ENCODE peak calls at places on chromosomes 5 and 9, in four cellular contexts. Z is Karpas-422; J is CD8-positive, alpha-beta T cell; H is body of pancreas. N is an unnamed sample.
A peak's percentile ranks its signal among the peaks of the same experiment; 100 is the strongest.

GRCh38 chr9:136311433-136312375 is 7.8 kb upstream of the CCDC187 start:
- DNase-seq in H (no peak), J (no peak), Z (peak; percentile 83), N (no peak)

GRCh38 chr9:111949919-111950318 is 53.3 kb downstream of the UGCG start:
- DNase-seq in J (no peak), Z (no peak), H (no peak), N (no peak)

GRCh38 chr9:37963936-37964739 is 60.2 kb upstream of the SLC25A51 start:
- DNase-seq in Z (no peak), J (no peak), H (peak; percentile 71), N (peak; percentile 87)

GRCh38 chr9:33170464-33171156 is 3.5 kb upstream of the B4GALT1 start:
- DNase-seq in J (peak; percentile 50), Z (peak; percentile 59), H (peak; percentile 45), N (no peak)

GRCh38 chr9:82436480-82436879 is 447.9 kb downstream of the SPATA31D1 start:
- DNase-seq in J (no peak), Z (no peak), H (no peak), N (no peak)

GRCh38 chr9:101440714-101441230 is 5.2 kb upstream of the ALDOB start:
- DNase-seq in H (no peak), J (no peak), Z (no peak), N (no peak)

GRCh38 chr5:65753189-65753588 is 31.2 kb downstream of the NLN start:
- DNase-seq in J (no peak), Z (no peak), H (no peak), N (no peak)

GRCh38 chr5:29744618-29745017 is 1448.9 kb upstream of the CDH6 start:
- DNase-seq in J (no peak), Z (no peak), H (no peak), N (no peak)

GRCh38 chr5:82364497-82364896 is 86.3 kb upstream of the RPS23 start:
- DNase-seq in H (no peak), Z (no peak), J (no peak), N (no peak)

GRCh38 chr9:72362118-72362531 is 2.9 kb downstream of the ZFAND5 start:
- DNase-seq in H (no peak), Z (no peak), J (no peak), N (no peak)

GRCh38 chr9:127778280-127779135 is at the start of gene SH2D3C:
- DNase-seq in J (no peak), H (no peak), Z (no peak), N (no peak)

GRCh38 chr9:137168575-137168906 is 1.3 kb downstream of the LRRC26 start:
- DNase-seq in Z (no peak), J (no peak), H (no peak), N (no peak)

GRCh38 chr5:14039576-14039975 is 95.1 kb upstream of the DNAH5 start:
- DNase-seq in Z (no peak), H (no peak), J (no peak), N (no peak)

GRCh38 chr5:72295539-72295938 is 24.5 kb downstream of the MRPS27 start:
- DNase-seq in Z (no peak), J (no peak), H (no peak), N (no peak)

GRCh38 chr9:20358201-20358600 is 264.1 kb downstream of the MLLT3 start:
- DNase-seq in J (no peak), H (no peak), Z (no peak), N (no peak)

GRCh38 chr9:87564111-87564510 is 66.4 kb downstream of the DAPK1 start:
- DNase-seq in H (no peak), Z (no peak), J (no peak), N (no peak)

GRCh38 chr5:136053336-136054121 is 24.7 kb downstream of the TGFBI start:
- DNase-seq in H (no peak), J (no peak), Z (no peak), N (no peak)

GRCh38 chr5:129019401-129019908 is 54.2 kb downstream of the SLC27A6 start:
- DNase-seq in Z (no peak), J (no peak), H (no peak), N (no peak)

GRCh38 chr5:163705983-163706771 is 200.8 kb downstream of the MAT2B start:
- DNase-seq in J (no peak), H (no peak), Z (no peak), N (no peak)

GRCh38 chr5:109656829-109657228 is 32.9 kb upstream of the MAN2A1 start:
- DNase-seq in H (peak; percentile 30), J (peak; percentile 23), Z (no peak), N (no peak)
- H3K4me3 ChIP-seq in H (no peak overlapping the region), J (no peak overlapping the region), Z (no peak overlapping the region), N (no peak overlapping the region)

GRCh38 chr5:171309276-171309525 is 153 bp downstream of the TLX3 start:
- DNase-seq in Z (no peak), H (no peak), J (no peak), N (no peak)
- H3K4me3 ChIP-seq in Z (no peak overlapping the region), H (no peak overlapping the region), J (no peak overlapping the region), N (no peak overlapping the region)

DNA sequence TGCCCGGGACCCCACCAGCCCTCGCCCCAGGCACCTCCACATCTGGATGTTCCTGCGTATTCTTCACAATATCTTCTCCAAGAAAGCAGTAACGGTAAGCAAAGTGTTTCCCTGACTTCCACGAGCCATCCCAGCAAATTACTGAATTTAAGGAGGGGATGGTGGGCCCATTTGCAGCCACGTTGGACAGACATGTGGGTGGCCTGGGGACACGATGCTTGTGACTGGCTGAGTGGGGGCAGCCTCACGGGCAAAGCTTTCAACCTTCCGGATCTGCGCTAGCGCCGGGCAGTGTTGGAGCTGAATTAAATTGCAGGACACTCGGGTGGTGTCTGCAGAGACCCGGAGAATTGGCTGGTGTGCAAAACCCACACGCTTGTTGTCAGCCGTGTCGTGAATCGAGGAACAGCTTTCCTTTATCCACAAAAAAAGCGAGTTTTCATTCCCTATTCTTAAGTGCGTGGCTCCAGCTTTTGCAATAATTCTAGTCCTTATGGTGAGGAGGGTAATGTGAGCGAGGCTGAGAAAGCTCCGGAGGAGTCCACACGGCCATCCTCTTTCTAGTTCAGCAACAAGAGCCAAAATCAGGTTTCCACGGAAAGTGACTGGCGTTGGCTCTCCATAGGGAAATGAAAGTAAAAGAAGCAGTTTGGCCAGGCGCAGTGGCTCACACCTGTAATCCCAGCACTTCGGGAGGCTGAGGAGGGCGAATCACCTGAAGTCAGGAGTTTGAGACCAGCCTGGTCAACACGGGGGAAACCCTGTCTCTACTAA is 17.5 kb upstream of the CLPTM1L start:
- DNase-seq in Z (no peak), J (no peak), H (no peak), N (no peak)
- H3K4me3 ChIP-seq in Z (no peak overlapping the region), J (no peak overlapping the region), H (no peak overlapping the region), N (no peak overlapping the region)

GRCh38 chr9:129722913-129723312 is 29.9 kb downstream of the PTGES start:
- DNase-seq in Z (no peak), J (no peak), H (no peak), N (no peak)

GRCh38 chr9:129726322-129727160 is 26.3 kb downstream of the PTGES start:
- DNase-seq in H (peak; percentile 60), Z (peak; percentile 82), J (peak; percentile 57), N (peak; percentile 67)

GRCh38 chr9:129720865-129721545 is 31.8 kb downstream of the PTGES start:
- DNase-seq in J (no peak), H (no peak), Z (peak; percentile 61), N (no peak)

GRCh38 chr9:129725841-129726251 is 27.0 kb downstream of the PTGES start:
- DNase-seq in Z (no peak), J (no peak), H (no peak), N (no peak)

DNA sequence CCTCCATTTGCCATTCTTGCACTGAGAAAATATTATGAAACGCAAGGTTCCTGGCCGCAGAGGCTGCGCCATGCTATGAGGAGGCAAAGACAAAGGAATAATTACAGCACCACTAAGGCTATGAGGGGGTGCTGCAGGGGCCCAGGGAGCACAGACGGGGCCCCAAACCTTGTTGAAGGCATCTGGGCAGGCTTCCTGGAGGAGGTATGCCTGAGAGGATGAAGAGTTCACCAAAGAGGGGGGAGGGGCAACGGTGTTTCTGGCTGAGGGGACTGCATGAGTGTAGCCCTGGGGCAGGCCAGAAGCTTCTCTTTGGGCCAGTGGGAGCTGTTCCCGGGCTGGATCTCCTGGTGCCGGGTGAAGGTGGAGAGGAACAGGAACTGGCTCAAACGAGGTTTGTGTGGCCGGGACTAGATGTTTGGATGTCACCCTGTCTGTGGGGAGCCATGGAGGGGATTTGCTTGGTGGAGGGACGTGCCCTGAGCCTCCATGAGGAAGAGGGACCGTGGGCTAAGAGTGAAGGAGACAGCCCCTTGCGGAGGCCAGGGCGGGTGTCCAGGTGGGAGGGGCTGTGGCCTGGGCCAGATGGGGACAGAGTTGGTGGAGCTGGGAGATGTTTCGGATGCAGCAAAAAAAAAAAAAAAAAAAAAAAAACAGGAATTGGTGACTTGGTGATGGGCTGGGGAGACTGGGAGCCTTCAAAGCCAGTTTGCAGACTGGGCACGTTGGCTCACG is 28.2 kb downstream of the PTGES start:
- DNase-seq in Z (no peak), H (no peak), J (no peak), N (no peak)
- H3K4me3 ChIP-seq in Z (no peak overlapping the region), H (no peak overlapping the region), J (no peak overlapping the region), N (no peak overlapping the region)

N was measured in dorsolateral prefrontal cortex.